ENCODE peak calls at places on chromosome 1, in seven cellular contexts. S, V, L, Z, C, R and I are unnamed samples.

GRCh38 chr1:108049083-108049819 is 84.3 kb upstream of the VAV3 start:
- DNase-seq in L (no peak), R (peak), S (peak), C (no peak), V (no peak), Z (no peak), I (peak)

GRCh38 chr1:55081905-55082296 is 42.6 kb downstream of the PCSK9 start:
- DNase-seq in V (no peak), R (no peak), S (peak), L (no peak), Z (peak), C (no peak), I (no peak)

GRCh38 chr1:110443393-110443918 is 7.5 kb upstream of the PROK1 start:
- DNase-seq in L (no peak), Z (no peak), C (no peak), V (no peak), S (no peak), R (no peak), I (no peak)

GRCh38 chr1:168739908-168740307 is 10.9 kb upstream of the DPT start:
- DNase-seq in R (no peak), C (no peak), S (no peak), L (no peak), V (no peak), Z (no peak), I (no peak)

GRCh38 chr1:236143104-236143948 is 987 bp downstream of the GPR137B start:
- DNase-seq in V (peak), S (peak), Z (peak), C (peak), R (peak), L (peak), I (no peak)

GRCh38 chr1:115492880-115493279 is 148.9 kb upstream of the VANGL1 start:
- DNase-seq in C (no peak), Z (peak), L (no peak), V (no peak), S (peak), R (no peak), I (no peak)

GRCh38 chr1:76807543-76808260 is 59.6 kb upstream of the ST6GALNAC5 start:
- DNase-seq in L (no peak), C (no peak), R (no peak), Z (no peak), S (no peak), V (no peak), I (no peak)

GRCh38 chr1:206551985-206552325 is 44.6 kb downstream of the RASSF5 start:
- DNase-seq in C (no peak), Z (no peak), R (peak), L (peak), S (no peak), V (no peak), I (peak)

GRCh38 chr1:77639056-77639455 is 43.4 kb downstream of the ZZZ3 start:
- DNase-seq in Z (peak), C (no peak), S (peak), L (no peak), V (no peak), R (no peak), I (no peak)

GRCh38 chr1:170853302-170853701 is 82.0 kb upstream of the MROH9 start:
- DNase-seq in R (no peak), Z (no peak), S (no peak), C (no peak), V (no peak), L (no peak), I (no peak)

GRCh38 chr1:1197551-1198422 is 8.6 kb downstream of the TNFRSF18 start:
- DNase-seq in L (no peak), Z (no peak), C (no peak), R (no peak), V (no peak), S (no peak), I (peak)

GRCh38 chr1:180157108-180157507 is 2.4 kb downstream of the QSOX1 start:
- DNase-seq in V (no peak), R (no peak), L (no peak), S (peak), C (peak), Z (peak), I (no peak)

GRCh38 chr1:173332026-173332425 is 124.9 kb upstream of the TNFSF4 start:
- DNase-seq in V (no peak), Z (peak), S (peak), C (no peak), L (no peak), R (no peak), I (no peak)

GRCh38 chr1:203342192-203342940 is 8.6 kb downstream of the FMOD start:
- DNase-seq in Z (peak), S (peak), L (peak), C (peak), R (peak), V (peak), I (peak)

GRCh38 chr1:15282810-15283474 is 35.9 kb downstream of the FHAD1 start:
- DNase-seq in L (no peak), S (no peak), Z (no peak), R (no peak), C (no peak), V (no peak), I (no peak)

GRCh38 chr1:213761845-213762407 is 225.8 kb upstream of the PROX1 start:
- DNase-seq in R (peak), L (no peak), V (no peak), S (no peak), C (no peak), Z (no peak), I (no peak)

GRCh38 chr1:155071701-155072100 is 6.9 kb upstream of the EFNA3 start:
- DNase-seq in V (no peak), C (no peak), L (no peak), R (no peak), S (no peak), Z (no peak), I (no peak)

GRCh38 chr1:226741009-226741408 is 1.9 kb upstream of the ITPKB start:
- DNase-seq in C (no peak), R (no peak), S (no peak), Z (no peak), L (no peak), V (no peak), I (no peak)

GRCh38 chr1:218665216-218665615 is 320.1 kb downstream of the TGFB2 start:
- DNase-seq in C (no peak), S (peak), Z (peak), R (no peak), V (peak), L (no peak), I (no peak)

GRCh38 chr1:90434460-90434859 is 282.6 kb downstream of the BARHL2 start:
- DNase-seq in S (peak), R (no peak), C (no peak), Z (peak), V (no peak), L (no peak), I (no peak)

GRCh38 chr1:78092686-78093085 is 46.9 kb downstream of the GIPC2 start:
- DNase-seq in R (no peak), S (no peak), Z (no peak), L (no peak), V (no peak), C (no peak), I (no peak)